ENCODE peak calls at places on chromosomes 5 and 9, in six cellular contexts. Z, S, Q, W, H and K are unnamed samples.
A peak's percentile ranks its signal among the peaks of the same experiment; 100 is the strongest.

GRCh38 chr5:173745561-173745960 is 129.1 kb upstream of the BOD1 start:
- DNase-seq in Z (no peak), S (no peak), Q (no peak), W (no peak), H (no peak), K (no peak)

GRCh38 chr5:156479864-156480263 is 152.9 kb downstream of the SGCD start:
- DNase-seq in Z (no peak), S (peak; percentile 14), Q (no peak), W (no peak), H (no peak), K (no peak)

GRCh38 chr9:4984171-4984570 is 901 bp upstream of the JAK2 start:
- DNase-seq in Z (no peak), S (no peak), Q (no peak), W (peak; percentile 36), H (no peak), K (no peak)

GRCh38 chr9:14961372-14962068 is 51.3 kb upstream of the FREM1 start:
- DNase-seq in Z (no peak), S (no peak), Q (no peak), W (peak; percentile 6), H (no peak), K (no peak)

GRCh38 chr5:142235870-142236672 is 88.8 kb downstream of the SPRY4 start:
- DNase-seq in Z (no peak), S (no peak), Q (no peak), W (no peak), H (no peak), K (no peak)

GRCh38 chr5:174384509-174384947 is 339.0 kb downstream of the NSG2 start:
- DNase-seq in Z (no peak), S (peak; percentile 83), Q (no peak), W (no peak), H (no peak), K (no peak)

GRCh38 chr5:76607353-76607871 is 15.8 kb downstream of the F2RL2 start:
- DNase-seq in Z (no peak), S (peak; percentile 78), Q (no peak), W (no peak), H (no peak), K (no peak)

GRCh38 chr5:95022967-95023695 is 261.8 kb downstream of the MCTP1 start:
- DNase-seq in Z (no peak), S (peak; percentile 15), Q (no peak), W (peak; percentile 4), H (no peak), K (no peak)

GRCh38 chr9:35606138-35606504 is 1.1 kb downstream of the TESK1 start:
- DNase-seq in Z (no peak), S (no peak), Q (no peak), W (no peak), H (no peak), K (no peak)

GRCh38 chr9:33032865-33033264 is 7.8 kb downstream of the DNAJA1 start:
- DNase-seq in Z (no peak), S (no peak), Q (no peak), W (no peak), H (no peak), K (no peak)

GRCh38 chr5:160039810-160040470 is 31.0 kb downstream of the TTC1 start:
- DNase-seq in Z (no peak), S (no peak), Q (no peak), W (peak; percentile 86), H (peak; percentile 30), K (no peak)

GRCh38 chr5:147303976-147304375 is 69.2 kb downstream of the STK32A start:
- DNase-seq in Z (no peak), S (peak; percentile 98), Q (no peak), W (peak; percentile 88), H (no peak), K (no peak)

GRCh38 chr9:134333234-134333873 is 7.1 kb downstream of the RXRA start:
- DNase-seq in Z (no peak), S (no peak), Q (no peak), W (no peak), H (no peak), K (no peak)

GRCh38 chr9:21174671-21175070 is 8.2 kb upstream of the IFNA21 start:
- DNase-seq in Z (no peak), S (no peak), Q (no peak), W (no peak), H (no peak), K (no peak)

GRCh38 chr5:127746756-127747155 is 43.6 kb downstream of the CCDC192 start:
- DNase-seq in Z (no peak), S (peak; percentile 27), Q (no peak), W (peak; percentile 69), H (peak; percentile 10), K (no peak)

GRCh38 chr5:68432682-68433081 is 217.1 kb downstream of the PIK3R1 start:
- DNase-seq in Z (no peak), S (no peak), Q (no peak), W (peak; percentile 45), H (no peak), K (no peak)

GRCh38 chr9:85466834-85467233 is 274.9 kb downstream of the AGTPBP1 start:
- DNase-seq in Z (no peak), S (no peak), Q (no peak), W (no peak), H (no peak), K (no peak)

GRCh38 chr5:133735346-133735745 is 123.0 kb upstream of the FSTL4 start:
- DNase-seq in Z (no peak), S (peak; percentile 69), Q (no peak), W (peak; percentile 83), H (no peak), K (no peak)

GRCh38 chr5:143456952-143457547 is 53.6 kb upstream of the NR3C1 start:
- DNase-seq in Z (no peak), S (peak; percentile 56), Q (no peak), W (peak; percentile 30), H (no peak), K (no peak)

DNA sequence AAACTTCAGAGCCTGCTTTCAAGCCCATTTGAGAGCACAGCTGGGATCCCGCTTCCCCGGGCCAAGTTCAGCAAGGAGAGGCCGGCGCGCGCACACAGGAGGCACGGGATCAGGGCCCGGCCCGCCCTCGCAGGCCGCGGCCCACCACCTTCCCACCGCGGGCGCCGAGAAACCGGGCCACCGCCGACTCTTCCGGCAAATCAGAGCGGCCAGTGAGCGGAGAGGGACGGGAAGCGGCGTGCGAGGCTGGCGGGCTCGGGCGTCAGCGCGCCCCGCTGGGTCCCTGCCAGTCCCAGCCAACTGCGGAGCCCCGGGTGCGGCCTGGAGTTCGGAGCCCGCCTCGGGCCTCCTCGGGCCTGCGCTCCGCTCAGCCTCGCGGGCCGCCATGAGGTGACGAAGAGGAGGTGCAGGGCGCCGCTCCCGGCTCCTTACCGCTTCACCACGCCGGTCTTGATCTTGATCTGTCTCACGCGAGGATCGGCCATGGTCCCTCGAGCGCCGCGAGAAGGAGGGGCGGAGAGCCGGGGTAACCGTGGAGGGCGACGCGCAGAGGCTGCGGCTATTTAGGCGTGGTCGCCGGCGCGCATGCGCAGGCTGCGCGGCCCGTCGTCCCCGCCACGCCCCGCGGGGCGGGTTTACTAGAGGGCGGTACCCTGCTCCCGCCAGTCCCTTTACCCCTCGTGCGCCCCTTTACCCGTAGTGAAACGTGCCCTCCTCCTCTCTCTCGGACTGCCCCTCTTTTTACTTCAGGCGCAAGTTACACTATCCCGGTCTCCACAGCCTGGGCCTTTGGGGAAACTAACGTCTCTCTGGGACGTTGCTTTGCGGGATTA is at the start of gene TBCA:
- DNase-seq in Z (peak; percentile 46), S (peak; percentile 86), Q (peak; percentile 89), W (peak; percentile 88), H (peak; percentile 67), K (peak; percentile 96)
- TF ChIP-seq CTCF in Z (no peak), S (no peak), Q (no peak), W (no peak), H (peak; percentile 10), K (no peak)

DNA sequence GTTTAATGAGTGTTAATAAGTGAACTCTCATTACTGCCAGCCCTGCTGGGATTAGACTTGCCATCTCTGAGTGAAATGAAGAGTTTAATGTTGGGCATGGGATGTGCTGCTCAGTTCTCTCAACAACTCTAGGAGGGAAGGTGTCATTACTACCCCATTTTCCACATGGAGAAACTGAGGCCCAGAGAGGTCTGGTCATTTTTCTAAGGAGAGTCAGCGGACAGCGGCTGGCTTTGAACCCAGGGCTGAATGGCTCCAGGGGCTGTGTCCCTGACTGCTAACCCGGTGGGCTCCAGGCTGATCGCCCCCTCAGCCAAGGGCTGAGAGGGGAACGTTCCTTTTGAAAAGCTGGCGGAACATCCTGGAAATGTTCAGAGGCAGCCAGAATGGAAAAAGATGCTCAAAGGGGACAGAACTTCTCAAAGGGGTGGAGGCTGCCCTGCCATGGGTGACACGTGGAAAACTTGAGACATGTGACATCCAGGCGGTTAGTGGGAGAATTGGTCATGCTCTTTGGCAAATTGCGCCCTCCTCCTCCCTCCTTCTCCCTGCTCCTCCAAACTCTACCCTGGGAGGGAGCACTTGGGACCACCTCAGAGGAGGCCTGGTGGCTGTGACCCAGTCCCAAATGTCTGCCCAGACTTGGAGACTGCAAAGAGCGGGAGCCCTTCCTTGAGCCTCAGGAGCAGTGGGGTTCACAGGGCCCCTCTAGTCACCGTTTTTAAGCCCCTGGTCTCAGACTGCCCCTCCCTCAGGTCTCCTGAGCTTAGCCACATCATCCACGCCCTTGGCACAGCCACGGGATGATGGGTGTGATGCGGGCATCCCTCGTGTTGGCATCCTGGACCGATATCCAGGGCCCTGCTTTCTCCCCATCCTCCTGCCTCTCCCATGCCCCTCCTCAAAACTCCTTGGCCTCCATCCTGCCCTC is 28.7 kb downstream of the DNM1 start:
- DNase-seq in Z (no peak), S (no peak), Q (no peak), W (no peak), H (no peak), K (no peak)
- TF ChIP-seq CTCF in Z (no peak), S (no peak), Q (no peak), W (no peak), H (no peak), K (no peak)

DNA sequence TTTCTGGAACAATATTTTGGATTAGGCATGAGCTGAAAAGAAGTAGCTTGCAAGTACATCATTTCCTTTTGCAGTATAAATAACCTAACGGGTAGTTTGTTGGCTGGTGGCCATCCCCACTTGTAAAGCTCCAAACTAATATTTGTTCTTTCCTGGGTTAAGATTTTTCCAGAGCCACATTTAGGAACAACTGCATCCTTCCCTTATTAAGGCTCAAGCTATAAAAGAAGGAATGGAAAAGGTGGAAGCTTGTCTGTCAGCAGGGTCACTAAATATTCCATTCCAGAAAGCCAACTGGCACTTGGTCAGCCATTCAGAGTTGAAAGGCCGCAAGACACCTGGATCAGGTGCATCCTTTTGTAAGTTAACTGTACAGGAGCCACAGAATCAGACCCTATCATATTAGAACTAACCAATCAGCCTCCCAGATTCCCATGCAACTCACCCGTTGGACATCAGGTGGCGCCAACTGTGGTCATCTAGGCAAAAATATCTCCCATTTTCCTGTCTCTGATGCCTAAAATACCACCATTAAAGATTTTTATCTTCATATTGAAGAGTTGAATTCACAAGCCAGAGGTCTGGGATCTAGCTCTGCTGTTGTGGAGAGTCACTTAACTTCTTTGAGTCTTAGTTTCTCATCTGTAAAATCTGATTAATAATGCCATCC is 82.9 kb downstream of the PTCD2 start:
- DNase-seq in Z (no peak), S (no peak), Q (no peak), W (peak; percentile 21), H (no peak), K (no peak)
- TF ChIP-seq CTCF in Z (no peak), S (peak; percentile 70), Q (no peak), W (peak; percentile 59), H (peak; percentile 49), K (no peak)

GRCh38 chr9:69158471-69158870 is 15.6 kb upstream of the TJP2 start:
- DNase-seq in Z (no peak), S (no peak), Q (no peak), W (no peak), H (no peak), K (no peak)

GRCh38 chr9:69153707-69154521 is 20.2 kb upstream of the TJP2 start:
- DNase-seq in Z (no peak), S (no peak), Q (no peak), W (no peak), H (no peak), K (no peak)

GRCh38 chr9:69155341-69156030 is 18.6 kb upstream of the TJP2 start:
- DNase-seq in Z (no peak), S (no peak), Q (peak; percentile 65), W (peak; percentile 78), H (no peak), K (no peak)

GRCh38 chr9:69157751-69158466 is 16.2 kb upstream of the TJP2 start:
- DNase-seq in Z (no peak), S (peak; percentile 91), Q (no peak), W (no peak), H (no peak), K (no peak)
- TF ChIP-seq CTCF in Z (no peak), S (peak; percentile 25), Q (no peak), W (peak; percentile 46), H (peak; percentile 68), K (no peak)